ENCODE peak calls at places on chromosome 7, in six cellular contexts. T, O, H, I, S and Q are unnamed samples.

GRCh38 chr7:159032753-159033472 is 111.8 kb downstream of the VIPR2 start:
- DNase-seq in S (no peak), H (no peak), O (no peak), T (no peak), I (no peak), Q (no peak)

GRCh38 chr7:147861058-147861716 is 729.4 kb upstream of the C7orf33 start:
- DNase-seq in I (no peak), O (no peak), T (no peak), S (no peak), H (no peak), Q (no peak)

GRCh38 chr7:40680657-40681056 is 545.9 kb downstream of the SUGCT start:
- DNase-seq in I (no peak), T (no peak), S (no peak), H (no peak), O (peak), Q (no peak)

GRCh38 chr7:107982918-107983389 is 20.0 kb downstream of the LAMB1 start:
- DNase-seq in H (no peak), T (no peak), I (no peak), O (peak), S (peak), Q (no peak)

GRCh38 chr7:12670759-12671545 is 16.5 kb upstream of the ARL4A start:
- DNase-seq in H (no peak), I (no peak), T (no peak), O (no peak), S (no peak), Q (no peak)

GRCh38 chr7:107994366-107994765 is 8.6 kb downstream of the LAMB1 start:
- DNase-seq in T (no peak), S (no peak), O (no peak), H (no peak), I (no peak), Q (no peak)

GRCh38 chr7:25857376-25858067 is 294.5 kb upstream of the NFE2L3 start:
- DNase-seq in S (peak), O (peak), H (no peak), T (no peak), I (no peak), Q (no peak)

GRCh38 chr7:28520074-28521015 is 108.0 kb downstream of the CREB5 start:
- DNase-seq in I (no peak), S (no peak), O (no peak), T (no peak), H (no peak), Q (no peak)

GRCh38 chr7:151665363-151665762 is 145.7 kb upstream of the RHEB start:
- DNase-seq in O (peak), H (peak), I (no peak), S (no peak), T (peak), Q (no peak)

GRCh38 chr7:68694656-68695055 is 903.6 kb upstream of the AUTS2 start:
- DNase-seq in I (no peak), H (no peak), O (no peak), S (no peak), T (peak), Q (no peak)

GRCh38 chr7:143419880-143420279 is 11.2 kb upstream of the EPHA1 start:
- DNase-seq in O (no peak), S (no peak), H (no peak), T (no peak), I (no peak), Q (no peak)

GRCh38 chr7:29564455-29565185 is 985 bp downstream of the PRR15 start:
- DNase-seq in O (peak), H (peak), S (peak), T (no peak), I (peak), Q (no peak)

GRCh38 chr7:106010331-106010730 is 47.3 kb downstream of the CDHR3 start:
- DNase-seq in S (no peak), H (no peak), I (no peak), O (no peak), T (no peak), Q (no peak)

GRCh38 chr7:34064511-34065158 is 159.3 kb downstream of the BMPER start:
- DNase-seq in H (no peak), T (no peak), I (peak), O (no peak), S (no peak), Q (no peak)

GRCh38 chr7:45921699-45922519 is 837 bp upstream of the IGFBP3 start:
- DNase-seq in T (peak), H (peak), I (no peak), O (no peak), S (no peak), Q (peak)

GRCh38 chr7:1123721-1124120 is 35.8 kb downstream of the GPER1 start:
- DNase-seq in H (peak), I (no peak), T (peak), S (no peak), O (no peak), Q (no peak)

GRCh38 chr7:77479536-77480088 is 57.5 kb upstream of the PTPN12 start:
- DNase-seq in T (no peak), O (no peak), H (no peak), S (no peak), I (no peak), Q (no peak)